ENCODE peak calls at places on chromosomes 13 and 19, in six cellular contexts. N is A673, T is PC-3, X is fibroblast of lung, K is PC-9, U is GM23338. D is an unnamed sample.

GRCh38 chr13:89375839-89376238 is 1704.7 kb downstream of the SLITRK5 start:
- DNase-seq in N (peak), T (peak), X (peak), K (no peak), U (no peak), D (peak)

GRCh38 chr13:30791354-30791921 is 56.1 kb downstream of the ALOX5AP start:
- DNase-seq in N (no peak), T (no peak), X (peak), K (no peak), U (no peak), D (no peak)

GRCh38 chr19:10027158-10027997 is 14.1 kb downstream of the RDH8 start:
- DNase-seq in N (peak), T (peak), X (peak), K (peak), U (peak), D (peak)

GRCh38 chr19:17249887-17250548 is 4.3 kb upstream of the NR2F6 start:
- DNase-seq in N (no peak), T (no peak), X (no peak), K (no peak), U (no peak), D (no peak)

GRCh38 chr13:53041968-53042485 is 13.4 kb downstream of the OLFM4 start:
- DNase-seq in N (no peak), T (no peak), X (no peak), K (no peak), U (no peak), D (no peak)

GRCh38 chr19:8147579-8147978 is 1.8 kb downstream of the FBN3 start:
- DNase-seq in N (no peak), T (no peak), X (no peak), K (no peak), U (no peak), D (no peak)

GRCh38 chr19:49497047-49497789 is 984 bp downstream of the RPS11 start:
- DNase-seq in N (peak), T (peak), X (peak), K (peak), U (peak), D (peak)

GRCh38 chr19:3942790-3943409 is 10.0 kb downstream of the NMRK2 start:
- DNase-seq in N (no peak), T (peak), X (no peak), K (no peak), U (no peak), D (no peak)

GRCh38 chr13:101390461-101390860 is 25.8 kb downstream of the NALCN start:
- DNase-seq in N (no peak), T (no peak), X (peak), K (no peak), U (no peak), D (no peak)

GRCh38 chr13:113634279-113635047 is 23.5 kb downstream of the ATP4B start:
- DNase-seq in N (no peak), T (no peak), X (no peak), K (no peak), U (no peak), D (no peak)

GRCh38 chr19:14672043-14672872 is 2.4 kb downstream of the ADGRE3 start:
- DNase-seq in N (no peak), T (no peak), X (no peak), K (no peak), U (no peak), D (no peak)

GRCh38 chr13:110213461-110214074 is 93.4 kb downstream of the COL4A1 start:
- DNase-seq in N (no peak), T (no peak), X (no peak), K (no peak), U (peak), D (no peak)

GRCh38 chr13:33937373-33938087 is 119.6 kb downstream of the RFC3 start:
- DNase-seq in N (no peak), T (peak), X (peak), K (peak), U (peak), D (no peak)

GRCh38 chr13:113843864-113844556 is 19.9 kb downstream of the GAS6 start:
- DNase-seq in N (no peak), T (no peak), X (no peak), K (no peak), U (peak), D (no peak)

GRCh38 chr13:95604534-95604915 is 40.0 kb downstream of the DZIP1 start:
- DNase-seq in N (no peak), T (peak), X (peak), K (no peak), U (no peak), D (no peak)

GRCh38 chr13:96020155-96020575 is 33.0 kb downstream of the UGGT2 start:
- DNase-seq in N (peak), T (peak), X (peak), K (peak), U (peak), D (peak)

GRCh38 chr19:28727133-28727834 is 485.7 kb downstream of the UQCRFS1 start:
- DNase-seq in N (no peak), T (no peak), X (peak), K (no peak), U (peak), D (no peak)

GRCh38 chr19:9791552-9792181 is 23.1 kb upstream of the ZNF846 start:
- DNase-seq in N (peak), T (peak), X (peak), K (peak), U (peak), D (peak)

GRCh38 chr13:60511637-60512036 is 114.6 kb downstream of the TDRD3 start:
- DNase-seq in N (peak), T (no peak), X (no peak), K (no peak), U (peak), D (no peak)

GRCh38 chr13:99812611-99813010 is 159.0 kb downstream of the ZIC5 start:
- DNase-seq in N (no peak), T (peak), X (peak), K (peak), U (no peak), D (no peak)

GRCh38 chr13:85543144-85543543 is 256.1 kb downstream of the SLITRK6 start:
- DNase-seq in N (no peak), T (peak), X (peak), K (no peak), U (no peak), D (no peak)

GRCh38 chr13:111981006-111981405 is 85.9 kb upstream of the SOX1 start:
- DNase-seq in N (no peak), T (no peak), X (no peak), K (no peak), U (no peak), D (no peak)

GRCh38 chr13:41601718-41602445 is 144.5 kb downstream of the RGCC start:
- DNase-seq in N (no peak), T (no peak), X (peak), K (no peak), U (no peak), D (no peak)

GRCh38 chr19:47176627-47177090 is 46.0 kb downstream of the SAE1 start:
- DNase-seq in N (no peak), T (no peak), X (peak), K (no peak), U (no peak), D (no peak)

GRCh38 chr13:28978574-28978973 is 158.4 kb downstream of the MTUS2 start:
- DNase-seq in N (no peak), T (no peak), X (no peak), K (no peak), U (no peak), D (no peak)

GRCh38 chr13:37290691-37291090 is 185.2 kb upstream of the CSNK1A1L start:
- DNase-seq in N (no peak), T (no peak), X (peak), K (no peak), U (no peak), D (no peak)

GRCh38 chr19:9839415-9839814 is 4.3 kb downstream of the PIN1 start:
- DNase-seq in N (no peak), T (peak), X (no peak), K (no peak), U (no peak), D (peak)

GRCh38 chr13:89568746-89569145 is 1778.7 kb upstream of the MIR17HG start:
- DNase-seq in N (no peak), T (no peak), X (no peak), K (no peak), U (no peak), D (no peak)

GRCh38 chr13:29849071-29849541 is 1.3 kb downstream of the UBL3 start:
- DNase-seq in N (peak), T (peak), X (peak), K (no peak), U (peak), D (peak)

GRCh38 chr13:20182231-20182846 is 10.4 kb downstream of the GJB2 start:
- DNase-seq in N (peak), T (peak), X (peak), K (peak), U (peak), D (peak)

GRCh38 chr19:29845576-29846176 is 33.9 kb downstream of the CCNE1 start:
- DNase-seq in N (peak), T (no peak), X (peak), K (peak), U (peak), D (peak)

GRCh38 chr19:55486043-55486970 is 1.3 kb downstream of the NAT14 start:
- DNase-seq in N (no peak), T (no peak), X (no peak), K (no peak), U (no peak), D (no peak)

GRCh38 chr13:40928980-40929379 is 90.1 kb downstream of the ELF1 start:
- DNase-seq in N (no peak), T (no peak), X (no peak), K (no peak), U (no peak), D (no peak)

GRCh38 chr19:38004505-38005223 is 97.7 kb downstream of the SIPA1L3 start:
- DNase-seq in N (peak), T (peak), X (peak), K (peak), U (peak), D (peak)

GRCh38 chr19:44767295-44768180 is 10.2 kb upstream of the CBLC start:
- DNase-seq in N (no peak), T (no peak), X (no peak), K (no peak), U (no peak), D (no peak)

GRCh38 chr19:16078311-16078758 is 2.0 kb downstream of the TPM4 start:
- DNase-seq in N (peak), T (peak), X (peak), K (no peak), U (no peak), D (no peak)

GRCh38 chr19:17777840-17778620 is 16.9 kb upstream of the B3GNT3 start:
- DNase-seq in N (peak), T (peak), X (peak), K (peak), U (peak), D (peak)

GRCh38 chr13:26880741-26881140 is 120.2 kb upstream of the GPR12 start:
- DNase-seq in N (no peak), T (no peak), X (peak), K (no peak), U (no peak), D (no peak)
- TF ChIP-seq EZH2 in N (no peak), T (no peak), X (no peak), K (no peak), U (no peak), D (no peak)

GRCh38 chr19:1399745-1400144 is 1.6 kb downstream of the GAMT start:
- DNase-seq in N (no peak), T (no peak), X (no peak), K (no peak), U (no peak), D (no peak)

GRCh38 chr19:1401138-1401888 is at the start of gene GAMT:
- DNase-seq in N (peak), T (peak), X (peak), K (peak), U (peak), D (peak)

GRCh38 chr19:1401889-1402217 is 511 bp upstream of the GAMT start:
- DNase-seq in N (no peak), T (no peak), X (no peak), K (no peak), U (no peak), D (no peak)

GRCh38 chr19:1400281-1401137 is 833 bp downstream of the GAMT start:
- DNase-seq in N (no peak), T (no peak), X (no peak), K (no peak), U (no peak), D (peak)

DNA sequence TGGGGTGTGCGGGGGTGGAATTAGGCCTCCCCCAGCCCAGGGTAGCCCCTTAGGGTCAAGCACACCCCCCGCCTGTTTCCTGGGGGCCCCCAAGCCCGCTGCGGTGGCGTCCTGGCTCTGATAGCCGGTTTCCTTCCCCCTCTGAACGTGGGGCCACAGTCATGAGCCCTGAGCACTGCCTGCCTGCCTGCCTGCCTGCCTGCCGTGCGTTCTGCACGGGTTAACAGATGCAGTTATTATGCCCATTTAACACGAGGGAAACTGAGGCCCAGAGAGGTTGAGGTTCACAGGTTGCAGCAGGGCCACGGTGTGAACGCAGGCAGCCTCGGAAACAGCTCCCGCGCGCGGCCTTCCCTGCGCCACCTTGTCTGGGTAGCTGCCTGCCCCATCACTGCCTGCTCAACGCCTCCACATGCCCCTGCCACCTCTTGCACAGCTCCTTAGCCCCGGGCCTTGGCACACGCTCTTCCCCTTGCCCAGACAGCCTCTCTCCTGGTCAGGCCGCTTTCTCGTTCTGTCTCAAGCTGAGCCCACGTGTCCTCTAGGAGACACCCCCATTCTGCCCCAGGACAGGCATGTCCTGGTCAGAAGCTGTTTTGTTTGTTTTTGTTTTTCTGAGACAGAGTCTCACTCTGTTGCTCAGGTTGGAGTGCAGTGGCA is 1.2 kb upstream of the GAMT start:
- DNase-seq in N (no peak), T (no peak), X (no peak), K (no peak), U (no peak), D (no peak)
- H3K4me3 ChIP-seq in N (no peak), T (no peak), X (no peak), K (no peak), U (no peak), D (no peak)

GRCh38 chr19:35153701-35154534 is 617 bp upstream of the FXYD5 start:
- DNase-seq in N (peak), T (peak), X (peak), K (peak), U (peak), D (peak)
- TF ChIP-seq EZH2 in N (no peak), T (no peak), X (no peak), K (no peak), U (no peak), D (no peak)

DNA sequence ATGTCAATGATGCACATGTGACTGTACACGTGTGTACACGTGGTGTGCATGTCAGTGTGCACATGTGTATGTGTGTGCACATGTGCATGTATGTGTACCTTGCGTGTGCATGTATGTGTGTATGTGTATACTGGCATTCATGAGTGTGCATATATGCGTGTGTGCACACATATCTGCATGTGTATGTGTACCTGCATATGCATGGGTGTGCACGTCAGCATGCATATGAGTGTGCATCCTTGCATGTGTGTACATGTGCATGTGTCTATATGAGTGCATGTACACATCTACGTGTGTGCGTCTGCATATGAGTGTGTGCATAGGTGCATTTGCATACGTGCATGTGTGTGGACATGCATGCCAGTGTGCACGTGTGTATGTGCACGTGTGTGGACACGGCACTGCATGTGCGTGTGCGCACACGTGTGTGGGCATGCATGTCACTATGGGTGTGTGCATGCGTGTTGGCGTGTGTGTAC is 48.5 kb downstream of the GADD45B start:
- DNase-seq in N (no peak), T (no peak), X (no peak), K (no peak), U (no peak), D (no peak)
- H3K4me3 ChIP-seq in N (peak), T (peak), X (no peak), K (no peak), U (no peak), D (no peak)